ENCODE peak calls at places on chromosomes 13 and 19, in four cellular contexts. T is activated B cell treated with CpG ODN at 0.5 μM for 24 hours, S is fibroblast of pulmonary artery, X is astrocyte of the cerebellum. M is an unnamed sample.

GRCh38 chr13:112055417-112056206 is 11.3 kb upstream of the SOX1 start:
- DNase-seq in T (no peak), X (no peak), S (no peak), M (no peak)

GRCh38 chr19:9848761-9849160 is 13.6 kb downstream of the PIN1 start:
- DNase-seq in X (no peak), S (no peak), T (no peak), M (no peak)

GRCh38 chr13:29909975-29910674 is 59.7 kb upstream of the UBL3 start:
- DNase-seq in S (peak), X (no peak), T (no peak), M (peak)

GRCh38 chr19:13840751-13841338 is 36.1 kb upstream of the NANOS3 start:
- DNase-seq in T (peak), S (no peak), X (no peak), M (no peak)

GRCh38 chr13:48909088-48909389 is 66.7 kb upstream of the FNDC3A start:
- DNase-seq in T (no peak), S (no peak), X (no peak), M (no peak)

GRCh38 chr19:35510626-35510964 is 2.9 kb downstream of the DMKN start:
- DNase-seq in X (no peak), T (no peak), S (no peak), M (no peak)

GRCh38 chr13:103195762-103196161 is 129.5 kb upstream of the SLC10A2 start:
- DNase-seq in S (no peak), X (no peak), T (no peak), M (no peak)

GRCh38 chr13:43786472-43786765 is 353 bp downstream of the ENOX1 start:
- DNase-seq in S (no peak), X (no peak), T (no peak), M (no peak)

GRCh38 chr13:93352616-93353015 is 126.0 kb downstream of the GPC6 start:
- DNase-seq in X (no peak), S (no peak), T (no peak), M (no peak)

GRCh38 chr19:46842791-46843190 is 7.9 kb downstream of the AP2S1 start:
- DNase-seq in S (no peak), T (no peak), X (no peak), M (no peak)

GRCh38 chr13:67204731-67205130 is 25.4 kb downstream of the PCDH9 start:
- DNase-seq in S (no peak), T (no peak), X (no peak), M (no peak)

GRCh38 chr19:28488006-28488405 is 724.9 kb downstream of the UQCRFS1 start:
- DNase-seq in S (no peak), T (no peak), X (no peak), M (no peak)

GRCh38 chr13:111328803-111329410 is 8.5 kb downstream of the TEX29 start:
- DNase-seq in S (no peak), X (no peak), T (no peak), M (no peak)

GRCh38 chr19:54439174-54439851 is 9.7 kb upstream of the LENG8 start:
- DNase-seq in S (peak), T (no peak), X (no peak), M (peak)

GRCh38 chr19:18060472-18060871 is 26.3 kb downstream of the IL12RB1 start:
- DNase-seq in T (no peak), S (no peak), X (no peak), M (no peak)

GRCh38 chr19:41646589-41647204 is 19.8 kb upstream of the CEACAM4 start:
- DNase-seq in T (no peak), S (peak), X (no peak), M (no peak)

GRCh38 chr13:43877788-43878187 is 1.8 kb downstream of the CCDC122 start:
- DNase-seq in X (no peak), S (no peak), T (no peak), M (no peak)

GRCh38 chr19:30649934-30650614 is 277.9 kb downstream of the ZNF536 start:
- DNase-seq in S (peak), X (peak), T (no peak), M (peak)
- TF ChIP-seq CTCF in S (peak), X (peak), T (peak), M (peak)

GRCh38 chr13:91078093-91078679 is 269.3 kb upstream of the MIR17HG start:
- DNase-seq in S (peak), X (peak), T (no peak), M (no peak)
- TF ChIP-seq CTCF in S (peak), X (peak), T (no peak), M (peak)

GRCh38 chr19:40616941-40617340 is 15.8 kb downstream of the LTBP4 start:
- DNase-seq in S (no peak), X (no peak), T (no peak), M (no peak)
- TF ChIP-seq CTCF in S (no peak), X (no peak), T (no peak), M (no peak)

GRCh38 chr13:52652980-52653303 is 306 bp downstream of the SUGT1 start:
- DNase-seq in T (no peak), X (no peak), S (no peak), M (no peak)
- TF ChIP-seq CTCF in T (no peak), X (no peak), S (no peak), M (no peak)

DNA sequence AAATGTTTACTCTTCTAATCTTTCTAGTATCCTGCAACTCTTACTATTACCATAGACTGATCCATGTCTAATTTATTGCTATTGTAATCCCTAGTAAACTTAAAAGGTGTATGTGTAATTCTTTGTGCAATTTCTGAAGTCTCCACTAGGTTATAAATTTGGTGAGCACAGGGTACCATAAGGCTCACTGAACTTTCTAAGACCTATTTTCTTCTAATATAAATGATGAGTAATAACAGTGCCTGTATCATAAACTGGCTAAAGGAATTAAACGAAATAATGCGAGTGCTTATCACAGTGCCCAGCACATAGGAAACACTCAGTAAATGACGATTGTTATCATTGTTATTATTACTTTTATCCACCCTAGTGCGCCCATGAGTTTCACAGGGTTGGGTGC is 119.1 kb downstream of the KLF12 start:
- DNase-seq in X (no peak), S (peak), T (no peak), M (no peak)
- TF ChIP-seq CTCF in X (peak), S (peak), T (no peak), M (no peak)

GRCh38 chr13:68810660-68811059 is 1297.0 kb upstream of the ATXN8OS start:
- DNase-seq in S (no peak), X (no peak), T (no peak), M (no peak)
- TF ChIP-seq CTCF in S (no peak), X (peak), T (no peak), M (no peak)

GRCh38 chr13:73228546-73228945 is 169.7 kb downstream of the KLF5 start:
- DNase-seq in T (no peak), S (peak), X (no peak), M (no peak)
- TF ChIP-seq CTCF in T (no peak), S (peak), X (peak), M (peak)

GRCh38 chr19:2253106-2254051 is 2.8 kb downstream of the JSRP1 start:
- DNase-seq in T (peak), S (no peak), X (no peak), M (no peak)
- TF ChIP-seq CTCF in T (no peak), S (peak), X (no peak), M (peak)

M was measured in brain microvascular endothelial cell.